ENCODE peak calls at places on chromosome 7, in five cellular contexts. P is Caco-2; G is body of pancreas; X is effector memory CD4-positive, alpha-beta T cell; I is stomach. N is an unnamed sample.

GRCh38 chr7:22393825-22394458 is 37.0 kb upstream of the RAPGEF5 start:
- DNase-seq in X (no peak), I (no peak), G (no peak), P (peak; percentile 9), N (peak; percentile 27)

GRCh38 chr7:47490501-47491265 is 91.2 kb downstream of the TNS3 start:
- DNase-seq in X (no peak), G (no peak), I (no peak), P (no peak), N (no peak)

GRCh38 chr7:102967798-102968197 is 55.0 kb downstream of the LRRC17 start:
- DNase-seq in P (no peak), I (no peak), X (no peak), G (no peak), N (peak; percentile 15)

GRCh38 chr7:155593455-155594162 is 47.2 kb upstream of the CNPY1 start:
- DNase-seq in X (no peak), P (no peak), I (peak; percentile 24), G (no peak), N (no peak)

GRCh38 chr7:69677054-69677847 is 79.0 kb downstream of the AUTS2 start:
- DNase-seq in G (no peak), I (no peak), P (no peak), X (no peak), N (peak; percentile 78)

GRCh38 chr7:47198159-47198558 is 383.8 kb downstream of the TNS3 start:
- DNase-seq in I (no peak), P (no peak), G (no peak), X (no peak), N (no peak)

GRCh38 chr7:95335093-95335492 is 10.8 kb upstream of the PON1 start:
- DNase-seq in G (no peak), X (no peak), P (no peak), I (no peak), N (peak; percentile 68)

GRCh38 chr7:112669306-112669705 is 120.9 kb downstream of the TMEM168 start:
- DNase-seq in G (no peak), P (no peak), X (no peak), I (no peak), N (no peak)

GRCh38 chr7:118080947-118081346 is 103.0 kb upstream of the LSM8 start:
- DNase-seq in I (no peak), P (peak; percentile 21), X (no peak), G (no peak), N (peak; percentile 1)

GRCh38 chr7:128404143-128404681 is 5.6 kb downstream of the IMPDH1 start:
- DNase-seq in I (peak; percentile 46), P (no peak), X (no peak), G (no peak), N (no peak)

GRCh38 chr7:158447206-158448171 is 140.1 kb downstream of the PTPRN2 start:
- DNase-seq in X (no peak), I (peak; percentile 80), G (peak; percentile 35), P (no peak), N (no peak)

GRCh38 chr7:101232141-101232821 is 5.3 kb downstream of the CLDN15 start:
- DNase-seq in X (no peak), I (peak; percentile 80), P (peak; percentile 90), G (peak; percentile 69), N (no peak)

GRCh38 chr7:4345004-4345403 is 337.1 kb upstream of the FOXK1 start:
- DNase-seq in P (peak; percentile 5), G (no peak), I (no peak), X (no peak), N (no peak)

GRCh38 chr7:151721694-151722093 is 155.2 kb downstream of the PRKAG2 start:
- DNase-seq in X (no peak), G (no peak), I (no peak), P (peak; percentile 35), N (no peak)

GRCh38 chr7:88278881-88279280 is 27.8 kb downstream of the STEAP4 start:
- DNase-seq in I (no peak), X (no peak), P (no peak), G (no peak), N (peak; percentile 4)

GRCh38 chr7:88465586-88465985 is 158.9 kb upstream of the STEAP4 start:
- DNase-seq in G (no peak), I (no peak), X (no peak), P (no peak), N (no peak)

GRCh38 chr7:108196004-108196403 is 65.8 kb upstream of the LAMB4 start:
- DNase-seq in P (no peak), G (no peak), I (no peak), X (no peak), N (peak; percentile 9)

GRCh38 chr7:21972397-21972784 is 26.7 kb upstream of the CDCA7L start:
- DNase-seq in G (no peak), I (no peak), P (no peak), X (no peak), N (no peak)

GRCh38 chr7:24922099-24922773 is 57.7 kb downstream of the OSBPL3 start:
- DNase-seq in I (no peak), G (no peak), P (no peak), X (no peak), N (peak; percentile 80)

GRCh38 chr7:144668503-144668902 is 167.3 kb downstream of the TPK1 start:
- DNase-seq in I (no peak), X (no peak), P (no peak), G (no peak), N (no peak)

GRCh38 chr7:140673770-140674155 is 1.0 kb downstream of the ADCK2 start:
- DNase-seq in I (peak; percentile 41), X (no peak), G (peak; percentile 30), P (no peak), N (no peak)

GRCh38 chr7:92645531-92646061 is 55.4 kb upstream of the FAM133B start:
- DNase-seq in P (peak; percentile 67), G (no peak), I (peak; percentile 37), X (no peak), N (no peak)

GRCh38 chr7:64045301-64046040 is at the start of gene ZNF727:
- DNase-seq in I (no peak), G (peak; percentile 74), P (no peak), X (no peak), N (no peak)

GRCh38 chr7:92135100-92135429 is 788 bp upstream of the CYP51A1 start:
- DNase-seq in I (peak; percentile 28), X (no peak), G (peak; percentile 43), P (peak; percentile 43), N (peak; percentile 55)

GRCh38 chr7:30733691-30734090 is 18.2 kb upstream of the INMT start:
- DNase-seq in P (no peak), I (no peak), G (no peak), X (no peak), N (no peak)

GRCh38 chr7:159012353-159013069 is 132.2 kb downstream of the VIPR2 start:
- DNase-seq in I (peak; percentile 88), P (no peak), G (peak; percentile 66), X (no peak), N (peak; percentile 3)

GRCh38 chr7:155357573-155358041 is 59.9 kb downstream of the INSIG1 start:
- DNase-seq in G (no peak), X (no peak), I (no peak), P (no peak), N (no peak)

GRCh38 chr7:148242271-148242801 is 348.2 kb upstream of the C7orf33 start:
- DNase-seq in P (peak; percentile 68), X (no peak), G (peak; percentile 18), I (peak; percentile 33), N (peak; percentile 73)

GRCh38 chr7:74606101-74606908 is 51.2 kb upstream of the GTF2I start:
- DNase-seq in P (no peak), X (no peak), I (peak; percentile 57), G (peak; percentile 54), N (peak; percentile 74)

GRCh38 chr7:97390915-97391593 is 273.6 kb downstream of the SDHAF3 start:
- DNase-seq in G (no peak), X (no peak), P (no peak), I (no peak), N (no peak)

GRCh38 chr7:2011266-2012043 is 221.3 kb downstream of the MAD1L1 start:
- DNase-seq in X (no peak), P (no peak), I (no peak), G (no peak), N (no peak)

GRCh38 chr7:121084748-121085336 is 96.3 kb downstream of the CPED1 start:
- DNase-seq in X (no peak), I (no peak), P (no peak), G (no peak), N (peak; percentile 75)

GRCh38 chr7:121083138-121083789 is 94.8 kb downstream of the CPED1 start:
- DNase-seq in P (no peak), X (no peak), G (no peak), I (no peak), N (peak; percentile 72)

GRCh38 chr7:121084256-121084655 is 95.7 kb downstream of the CPED1 start:
- DNase-seq in G (no peak), I (no peak), X (no peak), P (no peak), N (peak; percentile 31)

GRCh38 chr7:121083790-121084251 is 95.3 kb downstream of the CPED1 start:
- DNase-seq in G (no peak), X (no peak), P (no peak), I (no peak), N (peak; percentile 36)

DNA sequence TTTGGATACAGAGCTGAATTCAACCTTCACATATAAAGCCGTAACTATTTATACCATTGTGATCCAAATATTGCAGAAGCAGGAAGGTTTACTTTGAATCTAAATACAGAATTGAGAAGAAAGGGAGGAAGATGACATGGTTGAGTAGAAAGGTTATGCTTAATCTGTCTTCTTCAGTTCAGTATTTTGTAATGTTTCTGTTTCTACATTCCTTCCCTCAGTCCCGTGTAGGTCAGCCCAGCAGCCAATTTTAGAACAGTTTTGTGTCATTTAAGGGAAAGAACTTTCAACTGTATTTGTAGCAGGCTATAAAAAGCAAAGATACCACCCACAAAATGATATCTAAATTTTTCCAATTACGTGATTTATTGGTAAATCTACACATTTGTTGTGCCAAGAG is 97.4 kb downstream of the CPED1 start:
- DNase-seq in G (no peak), P (no peak), X (no peak), I (no peak), N (peak; percentile 67)
- H3K4me3 ChIP-seq in G (no peak overlapping the region), P (no peak overlapping the region), X (no peak overlapping the region), I (no peak overlapping the region), N (peak overlapping the region; percentile 30)

GRCh38 chr7:116692599-116693308 is 20.8 kb downstream of the MET start:
- DNase-seq in P (no peak), X (no peak), G (no peak), I (no peak), N (peak; percentile 46)
- H3K4me1 ChIP-seq in P (peaks cover 4% of the 10 kb centered on the region), X (no peaks in the 10 kb centered on the region), G (peaks cover 4% of the 10 kb centered on the region), I (no peaks in the 10 kb centered on the region), N (peaks cover 17% of the 10 kb centered on the region)

GRCh38 chr7:291302-292092 is 1.5 kb downstream of the FOXL3 start:
- DNase-seq in I (no peak), P (no peak), X (no peak), G (no peak), N (no peak)
- H3K27me3 ChIP-seq in I (peaks cover 52% of the 10 kb centered on the region), P (no peaks in the 10 kb centered on the region), X (peaks cover 15% of the 10 kb centered on the region), G (no peaks in the 10 kb centered on the region), N (peaks cover 58% of the 10 kb centered on the region)

DNA sequence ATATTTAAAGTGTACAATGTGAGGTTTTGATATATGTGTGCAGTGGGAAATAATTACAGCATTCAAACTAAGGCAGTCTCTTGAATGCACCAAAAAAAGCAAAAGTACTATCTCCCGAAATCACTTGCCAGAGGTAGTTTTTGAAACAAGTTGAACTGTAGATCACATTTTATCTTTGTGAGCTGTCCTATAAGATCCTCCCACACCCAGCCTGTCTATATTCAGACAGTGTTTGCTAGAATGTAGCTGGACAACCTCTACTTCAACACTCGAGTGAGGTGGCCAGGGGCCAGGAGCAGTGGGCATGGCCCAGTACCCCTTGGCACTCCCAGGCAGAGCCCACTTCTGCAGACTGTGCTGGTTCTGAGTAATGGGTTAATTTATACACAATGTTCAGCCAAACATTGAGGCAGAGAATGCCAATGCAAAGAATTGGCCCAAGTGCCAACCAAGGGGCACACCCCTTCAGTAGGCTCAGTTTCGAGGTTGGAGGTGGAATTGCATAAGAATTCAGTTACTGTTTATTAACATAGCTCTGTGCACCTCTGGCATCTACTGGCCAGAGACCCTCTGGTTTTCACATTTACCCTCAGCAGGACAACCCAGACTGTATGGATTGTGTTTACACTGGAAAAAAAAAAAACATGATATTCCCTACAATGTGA is 70.5 kb downstream of the AHR start:
- DNase-seq in I (no peak), P (no peak), X (no peak), G (no peak), N (no peak)
- H3K4me3 ChIP-seq in I (no peak overlapping the region), P (no peak overlapping the region), X (no peak overlapping the region), G (no peak overlapping the region), N (peak overlapping the region; percentile 2)